ENCODE peak calls at places on chromosomes 16 and 17, in four cellular contexts. W is choroid plexus epithelial cell, Y is transverse colon, G is KG1. B is an unnamed sample.

GRCh38 chr17:304461-304860 is 48.1 kb downstream of the RPH3AL start:
- DNase-seq in W (peak), Y (no peak), G (no peak), B (no peak)

GRCh38 chr17:62923515-62924150 is 42.4 kb upstream of the TANC2 start:
- DNase-seq in W (no peak), Y (no peak), G (no peak), B (no peak)

GRCh38 chr16:84829168-84829965 is 9.6 kb downstream of the CRISPLD2 start:
- DNase-seq in W (peak), Y (peak), G (no peak), B (peak)

GRCh38 chr17:32943647-32944191 is 15.8 kb downstream of the TMEM98 start:
- DNase-seq in W (peak), Y (no peak), G (no peak), B (peak)

GRCh38 chr17:81991684-81992513 is 14.5 kb downstream of the ASPSCR1 start:
- DNase-seq in W (peak), Y (peak), G (no peak), B (peak)

GRCh38 chr17:45098869-45099616 is 33.3 kb downstream of the PLCD3 start:
- DNase-seq in W (peak), Y (peak), G (peak), B (peak)

GRCh38 chr17:68356520-68356919 is 65.2 kb downstream of the ARSG start:
- DNase-seq in W (peak), Y (peak), G (peak), B (no peak)

GRCh38 chr17:39754958-39755549 is 17.3 kb downstream of the GRB7 start:
- DNase-seq in W (no peak), Y (peak), G (no peak), B (no peak)

GRCh38 chr17:79944251-79944812 is 91.3 kb downstream of the TBC1D16 start:
- DNase-seq in W (no peak), Y (no peak), G (no peak), B (no peak)

GRCh38 chr17:44787271-44787940 is 28.6 kb downstream of the ADAM11 start:
- DNase-seq in W (no peak), Y (no peak), G (no peak), B (no peak)

GRCh38 chr17:65529761-65530157 is 31.7 kb downstream of the AXIN2 start:
- DNase-seq in W (no peak), Y (no peak), G (no peak), B (no peak)

GRCh38 chr16:82432261-82432660 is 194.5 kb upstream of the CDH13 start:
- DNase-seq in W (no peak), Y (no peak), G (no peak), B (no peak)

GRCh38 chr17:69761767-69762321 is 313.2 kb upstream of the KCNJ16 start:
- DNase-seq in W (peak), Y (no peak), G (no peak), B (peak)

GRCh38 chr17:3695723-3696411 is at the start of gene P2RX5:
- DNase-seq in W (no peak), Y (peak), G (no peak), B (peak)

GRCh38 chr17:42475121-42475520 is 16.4 kb downstream of the ATP6V0A1 start:
- DNase-seq in W (no peak), Y (no peak), G (no peak), B (no peak)

GRCh38 chr17:82592289-82592683 is 56.0 kb downstream of the WDR45B start:
- DNase-seq in W (peak), Y (peak), G (no peak), B (peak)